ENCODE peak calls at places on chromosomes 7 and 10, in six cellular contexts. One of them, this sample, is unnamed.

GRCh38 chr7:148108381-148108780 is 482.2 kb upstream of the C7orf33 start:
- DNase-seq in WTC11: no peak
- DNase-seq in stimulated activated CD8-positive, alpha-beta memory T cell treated with anti-CD3 and anti-CD28 coated beads, Interleukin-4, amount 100 ng/mL, for 1 hour: no peak
- DNase-seq in stimulated activated CD4-positive, alpha-beta T cell treated with anti-CD3 and anti-CD28 coated beads, TNF-alpha, amount 100 ng/mL, for 1 hour: no peak
- DNase-seq in ELR: no peak
- DNase-seq in activated naive CD8-positive, alpha-beta T cell treated with anti-CD3 and anti-CD28 coated beads, Interleukin-2, amount 50 U/mL, for 24 hours: no peak
- DNase-seq in this sample: no peak

GRCh38 chr10:69916133-69916532 is 114.4 kb downstream of the COL13A1 start:
- DNase-seq in WTC11: no peak
- DNase-seq in stimulated activated CD8-positive, alpha-beta memory T cell treated with anti-CD3 and anti-CD28 coated beads, Interleukin-4, amount 100 ng/mL, for 1 hour: no peak
- DNase-seq in stimulated activated CD4-positive, alpha-beta T cell treated with anti-CD3 and anti-CD28 coated beads, TNF-alpha, amount 100 ng/mL, for 1 hour: no peak
- DNase-seq in ELR: no peak
- DNase-seq in activated naive CD8-positive, alpha-beta T cell treated with anti-CD3 and anti-CD28 coated beads, Interleukin-2, amount 50 U/mL, for 24 hours: no peak
- DNase-seq in this sample: no peak

GRCh38 chr10:93150289-93150688 is 76.6 kb downstream of the CYP26A1 start:
- DNase-seq in WTC11: no peak
- DNase-seq in stimulated activated CD8-positive, alpha-beta memory T cell treated with anti-CD3 and anti-CD28 coated beads, Interleukin-4, amount 100 ng/mL, for 1 hour: no peak
- DNase-seq in stimulated activated CD4-positive, alpha-beta T cell treated with anti-CD3 and anti-CD28 coated beads, TNF-alpha, amount 100 ng/mL, for 1 hour: no peak
- DNase-seq in ELR: peak
- DNase-seq in activated naive CD8-positive, alpha-beta T cell treated with anti-CD3 and anti-CD28 coated beads, Interleukin-2, amount 50 U/mL, for 24 hours: peak
- DNase-seq in this sample: no peak

GRCh38 chr7:107359520-107360316 is 110.1 kb upstream of the GPR22 start:
- DNase-seq in WTC11: no peak
- DNase-seq in stimulated activated CD8-positive, alpha-beta memory T cell treated with anti-CD3 and anti-CD28 coated beads, Interleukin-4, amount 100 ng/mL, for 1 hour: no peak
- DNase-seq in stimulated activated CD4-positive, alpha-beta T cell treated with anti-CD3 and anti-CD28 coated beads, TNF-alpha, amount 100 ng/mL, for 1 hour: no peak
- DNase-seq in ELR: no peak
- DNase-seq in activated naive CD8-positive, alpha-beta T cell treated with anti-CD3 and anti-CD28 coated beads, Interleukin-2, amount 50 U/mL, for 24 hours: no peak
- DNase-seq in this sample: no peak

GRCh38 chr10:5603091-5603847 is 63.1 kb downstream of the ASB13 start:
- DNase-seq in WTC11: no peak
- DNase-seq in stimulated activated CD8-positive, alpha-beta memory T cell treated with anti-CD3 and anti-CD28 coated beads, Interleukin-4, amount 100 ng/mL, for 1 hour: no peak
- DNase-seq in stimulated activated CD4-positive, alpha-beta T cell treated with anti-CD3 and anti-CD28 coated beads, TNF-alpha, amount 100 ng/mL, for 1 hour: no peak
- DNase-seq in ELR: no peak
- DNase-seq in activated naive CD8-positive, alpha-beta T cell treated with anti-CD3 and anti-CD28 coated beads, Interleukin-2, amount 50 U/mL, for 24 hours: no peak
- DNase-seq in this sample: no peak

GRCh38 chr10:111103196-111103595 is 26.4 kb downstream of the ADRA2A start:
- DNase-seq in WTC11: no peak
- DNase-seq in stimulated activated CD8-positive, alpha-beta memory T cell treated with anti-CD3 and anti-CD28 coated beads, Interleukin-4, amount 100 ng/mL, for 1 hour: no peak
- DNase-seq in stimulated activated CD4-positive, alpha-beta T cell treated with anti-CD3 and anti-CD28 coated beads, TNF-alpha, amount 100 ng/mL, for 1 hour: no peak
- DNase-seq in ELR: no peak
- DNase-seq in activated naive CD8-positive, alpha-beta T cell treated with anti-CD3 and anti-CD28 coated beads, Interleukin-2, amount 50 U/mL, for 24 hours: no peak
- DNase-seq in this sample: no peak

GRCh38 chr7:82411732-82412131 is 31.8 kb downstream of the CACNA2D1 start:
- DNase-seq in WTC11: no peak
- DNase-seq in stimulated activated CD8-positive, alpha-beta memory T cell treated with anti-CD3 and anti-CD28 coated beads, Interleukin-4, amount 100 ng/mL, for 1 hour: no peak
- DNase-seq in stimulated activated CD4-positive, alpha-beta T cell treated with anti-CD3 and anti-CD28 coated beads, TNF-alpha, amount 100 ng/mL, for 1 hour: no peak
- DNase-seq in ELR: no peak
- DNase-seq in activated naive CD8-positive, alpha-beta T cell treated with anti-CD3 and anti-CD28 coated beads, Interleukin-2, amount 50 U/mL, for 24 hours: no peak
- DNase-seq in this sample: no peak

GRCh38 chr7:127702938-127703337 is 50.9 kb downstream of the SND1 start:
- DNase-seq in WTC11: no peak
- DNase-seq in stimulated activated CD8-positive, alpha-beta memory T cell treated with anti-CD3 and anti-CD28 coated beads, Interleukin-4, amount 100 ng/mL, for 1 hour: no peak
- DNase-seq in stimulated activated CD4-positive, alpha-beta T cell treated with anti-CD3 and anti-CD28 coated beads, TNF-alpha, amount 100 ng/mL, for 1 hour: no peak
- DNase-seq in ELR: no peak
- DNase-seq in activated naive CD8-positive, alpha-beta T cell treated with anti-CD3 and anti-CD28 coated beads, Interleukin-2, amount 50 U/mL, for 24 hours: no peak
- DNase-seq in this sample: no peak

GRCh38 chr10:80277016-80277415 is 12.4 kb downstream of the MAT1A start:
- DNase-seq in WTC11: no peak
- DNase-seq in stimulated activated CD8-positive, alpha-beta memory T cell treated with anti-CD3 and anti-CD28 coated beads, Interleukin-4, amount 100 ng/mL, for 1 hour: no peak
- DNase-seq in stimulated activated CD4-positive, alpha-beta T cell treated with anti-CD3 and anti-CD28 coated beads, TNF-alpha, amount 100 ng/mL, for 1 hour: no peak
- DNase-seq in ELR: no peak
- DNase-seq in activated naive CD8-positive, alpha-beta T cell treated with anti-CD3 and anti-CD28 coated beads, Interleukin-2, amount 50 U/mL, for 24 hours: no peak
- DNase-seq in this sample: no peak

GRCh38 chr7:157318015-157318706 is 18.6 kb upstream of the DNAJB6 start:
- DNase-seq in WTC11: no peak
- DNase-seq in stimulated activated CD8-positive, alpha-beta memory T cell treated with anti-CD3 and anti-CD28 coated beads, Interleukin-4, amount 100 ng/mL, for 1 hour: no peak
- DNase-seq in stimulated activated CD4-positive, alpha-beta T cell treated with anti-CD3 and anti-CD28 coated beads, TNF-alpha, amount 100 ng/mL, for 1 hour: no peak
- DNase-seq in ELR: peak
- DNase-seq in activated naive CD8-positive, alpha-beta T cell treated with anti-CD3 and anti-CD28 coated beads, Interleukin-2, amount 50 U/mL, for 24 hours: no peak
- DNase-seq in this sample: no peak

GRCh38 chr7:135959655-135960363 is 17.4 kb downstream of the MTPN start:
- DNase-seq in WTC11: no peak
- DNase-seq in stimulated activated CD8-positive, alpha-beta memory T cell treated with anti-CD3 and anti-CD28 coated beads, Interleukin-4, amount 100 ng/mL, for 1 hour: no peak
- DNase-seq in stimulated activated CD4-positive, alpha-beta T cell treated with anti-CD3 and anti-CD28 coated beads, TNF-alpha, amount 100 ng/mL, for 1 hour: no peak
- DNase-seq in ELR: no peak
- DNase-seq in activated naive CD8-positive, alpha-beta T cell treated with anti-CD3 and anti-CD28 coated beads, Interleukin-2, amount 50 U/mL, for 24 hours: no peak
- DNase-seq in this sample: no peak

GRCh38 chr7:2510909-2511768 is 8.4 kb upstream of the LFNG start:
- DNase-seq in WTC11: no peak
- DNase-seq in stimulated activated CD8-positive, alpha-beta memory T cell treated with anti-CD3 and anti-CD28 coated beads, Interleukin-4, amount 100 ng/mL, for 1 hour: no peak
- DNase-seq in stimulated activated CD4-positive, alpha-beta T cell treated with anti-CD3 and anti-CD28 coated beads, TNF-alpha, amount 100 ng/mL, for 1 hour: no peak
- DNase-seq in ELR: no peak
- DNase-seq in activated naive CD8-positive, alpha-beta T cell treated with anti-CD3 and anti-CD28 coated beads, Interleukin-2, amount 50 U/mL, for 24 hours: peak
- DNase-seq in this sample: no peak

GRCh38 chr7:66202380-66202779 is 2.8 kb upstream of the TPST1 start:
- DNase-seq in WTC11: no peak
- DNase-seq in stimulated activated CD8-positive, alpha-beta memory T cell treated with anti-CD3 and anti-CD28 coated beads, Interleukin-4, amount 100 ng/mL, for 1 hour: no peak
- DNase-seq in stimulated activated CD4-positive, alpha-beta T cell treated with anti-CD3 and anti-CD28 coated beads, TNF-alpha, amount 100 ng/mL, for 1 hour: no peak
- DNase-seq in ELR: no peak
- DNase-seq in activated naive CD8-positive, alpha-beta T cell treated with anti-CD3 and anti-CD28 coated beads, Interleukin-2, amount 50 U/mL, for 24 hours: no peak
- DNase-seq in this sample: no peak

GRCh38 chr7:13839063-13839462 is 150.4 kb downstream of the ETV1 start:
- DNase-seq in WTC11: no peak
- DNase-seq in stimulated activated CD8-positive, alpha-beta memory T cell treated with anti-CD3 and anti-CD28 coated beads, Interleukin-4, amount 100 ng/mL, for 1 hour: no peak
- DNase-seq in stimulated activated CD4-positive, alpha-beta T cell treated with anti-CD3 and anti-CD28 coated beads, TNF-alpha, amount 100 ng/mL, for 1 hour: no peak
- DNase-seq in ELR: no peak
- DNase-seq in activated naive CD8-positive, alpha-beta T cell treated with anti-CD3 and anti-CD28 coated beads, Interleukin-2, amount 50 U/mL, for 24 hours: no peak
- DNase-seq in this sample: no peak

GRCh38 chr10:82278401-82279182 is 403.6 kb downstream of the NRG3 start:
- DNase-seq in WTC11: no peak
- DNase-seq in stimulated activated CD8-positive, alpha-beta memory T cell treated with anti-CD3 and anti-CD28 coated beads, Interleukin-4, amount 100 ng/mL, for 1 hour: no peak
- DNase-seq in stimulated activated CD4-positive, alpha-beta T cell treated with anti-CD3 and anti-CD28 coated beads, TNF-alpha, amount 100 ng/mL, for 1 hour: no peak
- DNase-seq in ELR: no peak
- DNase-seq in activated naive CD8-positive, alpha-beta T cell treated with anti-CD3 and anti-CD28 coated beads, Interleukin-2, amount 50 U/mL, for 24 hours: no peak
- DNase-seq in this sample: no peak

GRCh38 chr7:111098011-111098925 is 7.3 kb downstream of the LRRN3 start:
- DNase-seq in WTC11: peak
- DNase-seq in stimulated activated CD8-positive, alpha-beta memory T cell treated with anti-CD3 and anti-CD28 coated beads, Interleukin-4, amount 100 ng/mL, for 1 hour: peak
- DNase-seq in stimulated activated CD4-positive, alpha-beta T cell treated with anti-CD3 and anti-CD28 coated beads, TNF-alpha, amount 100 ng/mL, for 1 hour: peak
- DNase-seq in ELR: peak
- DNase-seq in activated naive CD8-positive, alpha-beta T cell treated with anti-CD3 and anti-CD28 coated beads, Interleukin-2, amount 50 U/mL, for 24 hours: peak
- DNase-seq in this sample: peak

GRCh38 chr7:16918288-16918895 is 36.6 kb upstream of the AGR3 start:
- DNase-seq in WTC11: no peak
- DNase-seq in stimulated activated CD8-positive, alpha-beta memory T cell treated with anti-CD3 and anti-CD28 coated beads, Interleukin-4, amount 100 ng/mL, for 1 hour: no peak
- DNase-seq in stimulated activated CD4-positive, alpha-beta T cell treated with anti-CD3 and anti-CD28 coated beads, TNF-alpha, amount 100 ng/mL, for 1 hour: no peak
- DNase-seq in ELR: peak
- DNase-seq in activated naive CD8-positive, alpha-beta T cell treated with anti-CD3 and anti-CD28 coated beads, Interleukin-2, amount 50 U/mL, for 24 hours: no peak
- DNase-seq in this sample: peak

GRCh38 chr7:79298145-79298760 is 155.2 kb downstream of the MAGI2 start:
- DNase-seq in WTC11: no peak
- DNase-seq in stimulated activated CD8-positive, alpha-beta memory T cell treated with anti-CD3 and anti-CD28 coated beads, Interleukin-4, amount 100 ng/mL, for 1 hour: no peak
- DNase-seq in stimulated activated CD4-positive, alpha-beta T cell treated with anti-CD3 and anti-CD28 coated beads, TNF-alpha, amount 100 ng/mL, for 1 hour: no peak
- DNase-seq in ELR: peak
- DNase-seq in activated naive CD8-positive, alpha-beta T cell treated with anti-CD3 and anti-CD28 coated beads, Interleukin-2, amount 50 U/mL, for 24 hours: no peak
- DNase-seq in this sample: peak

GRCh38 chr7:113188396-113188795 is 70.0 kb upstream of the SMIM30 start:
- DNase-seq in WTC11: no peak
- DNase-seq in stimulated activated CD8-positive, alpha-beta memory T cell treated with anti-CD3 and anti-CD28 coated beads, Interleukin-4, amount 100 ng/mL, for 1 hour: no peak
- DNase-seq in stimulated activated CD4-positive, alpha-beta T cell treated with anti-CD3 and anti-CD28 coated beads, TNF-alpha, amount 100 ng/mL, for 1 hour: no peak
- DNase-seq in ELR: no peak
- DNase-seq in activated naive CD8-positive, alpha-beta T cell treated with anti-CD3 and anti-CD28 coated beads, Interleukin-2, amount 50 U/mL, for 24 hours: no peak
- DNase-seq in this sample: no peak

GRCh38 chr10:116254422-116255152 is 18.4 kb downstream of the GFRA1 start:
- DNase-seq in WTC11: no peak
- DNase-seq in stimulated activated CD8-positive, alpha-beta memory T cell treated with anti-CD3 and anti-CD28 coated beads, Interleukin-4, amount 100 ng/mL, for 1 hour: no peak
- DNase-seq in stimulated activated CD4-positive, alpha-beta T cell treated with anti-CD3 and anti-CD28 coated beads, TNF-alpha, amount 100 ng/mL, for 1 hour: no peak
- DNase-seq in ELR: no peak
- DNase-seq in activated naive CD8-positive, alpha-beta T cell treated with anti-CD3 and anti-CD28 coated beads, Interleukin-2, amount 50 U/mL, for 24 hours: no peak
- DNase-seq in this sample: no peak

GRCh38 chr10:27359792-27360320 is 119.3 kb upstream of the ACBD5 start:
- DNase-seq in WTC11: no peak
- DNase-seq in stimulated activated CD8-positive, alpha-beta memory T cell treated with anti-CD3 and anti-CD28 coated beads, Interleukin-4, amount 100 ng/mL, for 1 hour: no peak
- DNase-seq in stimulated activated CD4-positive, alpha-beta T cell treated with anti-CD3 and anti-CD28 coated beads, TNF-alpha, amount 100 ng/mL, for 1 hour: no peak
- DNase-seq in ELR: no peak
- DNase-seq in activated naive CD8-positive, alpha-beta T cell treated with anti-CD3 and anti-CD28 coated beads, Interleukin-2, amount 50 U/mL, for 24 hours: no peak
- DNase-seq in this sample: no peak

This sample was measured in HAP-1.